ENCODE peak calls at places on chromosomes 12 and 14, in seven cellular contexts. One of them, this sample, is unnamed.
A peak's percentile ranks its signal among the peaks of the same experiment; 100 is the strongest.

GRCh38 chr12:48794870-48795269 is 6.0 kb upstream of the ADCY6 start:
- DNase-seq in LoVo: peak; percentile 38
- DNase-seq in GM20000: no peak
- DNase-seq in memory B cell: no peak
- DNase-seq in stimulated activated CD4-positive, alpha-beta T cell treated with anti-CD3 and anti-CD28 coated beads, Interleukin-1b, Interleukin-23, amount 100 ng/mL, for 1 hour: no peak
- DNase-seq in Right ventricle myocardium superior: no peak
- DNase-seq in GM19239: no peak
- DNase-seq in this sample: peak; percentile 85

GRCh38 chr12:6722863-6723262 is 983 bp upstream of the COPS7A start:
- DNase-seq in Right ventricle myocardium superior: no peak
- DNase-seq in GM19239: no peak
- DNase-seq in LoVo: no peak
- DNase-seq in stimulated activated CD4-positive, alpha-beta T cell treated with anti-CD3 and anti-CD28 coated beads, Interleukin-1b, Interleukin-23, amount 100 ng/mL, for 1 hour: no peak
- DNase-seq in GM20000: no peak
- DNase-seq in memory B cell: no peak
- DNase-seq in this sample: no peak

GRCh38 chr12:70787612-70788011 is 132.9 kb downstream of the PTPRR start:
- DNase-seq in memory B cell: no peak
- DNase-seq in GM19239: no peak
- DNase-seq in Right ventricle myocardium superior: no peak
- DNase-seq in LoVo: no peak
- DNase-seq in GM20000: no peak
- DNase-seq in stimulated activated CD4-positive, alpha-beta T cell treated with anti-CD3 and anti-CD28 coated beads, Interleukin-1b, Interleukin-23, amount 100 ng/mL, for 1 hour: no peak
- DNase-seq in this sample: no peak

GRCh38 chr12:65171870-65172269 is 2.5 kb downstream of the LEMD3 start:
- DNase-seq in stimulated activated CD4-positive, alpha-beta T cell treated with anti-CD3 and anti-CD28 coated beads, Interleukin-1b, Interleukin-23, amount 100 ng/mL, for 1 hour: no peak
- DNase-seq in GM19239: peak; percentile 3
- DNase-seq in GM20000: peak; percentile 28
- DNase-seq in LoVo: no peak
- DNase-seq in Right ventricle myocardium superior: no peak
- DNase-seq in memory B cell: no peak
- DNase-seq in this sample: no peak

GRCh38 chr12:9808531-9808930 is 18.8 kb upstream of the KLRF1 start:
- DNase-seq in stimulated activated CD4-positive, alpha-beta T cell treated with anti-CD3 and anti-CD28 coated beads, Interleukin-1b, Interleukin-23, amount 100 ng/mL, for 1 hour: no peak
- DNase-seq in GM20000: no peak
- DNase-seq in memory B cell: no peak
- DNase-seq in Right ventricle myocardium superior: no peak
- DNase-seq in LoVo: no peak
- DNase-seq in GM19239: no peak
- DNase-seq in this sample: no peak

GRCh38 chr12:58540480-58541299 is 379.6 kb downstream of the LRIG3 start:
- DNase-seq in GM20000: peak; percentile 12
- DNase-seq in memory B cell: no peak
- DNase-seq in LoVo: peak; percentile 56
- DNase-seq in GM19239: no peak
- DNase-seq in stimulated activated CD4-positive, alpha-beta T cell treated with anti-CD3 and anti-CD28 coated beads, Interleukin-1b, Interleukin-23, amount 100 ng/mL, for 1 hour: no peak
- DNase-seq in Right ventricle myocardium superior: peak; percentile 69
- DNase-seq in this sample: peak; percentile 82

GRCh38 chr12:18242380-18243089 is 18.8 kb upstream of the PIK3C2G start:
- DNase-seq in GM20000: no peak
- DNase-seq in Right ventricle myocardium superior: no peak
- DNase-seq in LoVo: peak; percentile 19
- DNase-seq in GM19239: no peak
- DNase-seq in memory B cell: no peak
- DNase-seq in stimulated activated CD4-positive, alpha-beta T cell treated with anti-CD3 and anti-CD28 coated beads, Interleukin-1b, Interleukin-23, amount 100 ng/mL, for 1 hour: no peak
- DNase-seq in this sample: no peak

GRCh38 chr14:59630281-59630963 is 53.8 kb upstream of the CCDC175 start:
- DNase-seq in stimulated activated CD4-positive, alpha-beta T cell treated with anti-CD3 and anti-CD28 coated beads, Interleukin-1b, Interleukin-23, amount 100 ng/mL, for 1 hour: no peak
- DNase-seq in Right ventricle myocardium superior: no peak
- DNase-seq in LoVo: no peak
- DNase-seq in memory B cell: no peak
- DNase-seq in GM20000: no peak
- DNase-seq in GM19239: no peak
- DNase-seq in this sample: no peak

GRCh38 chr12:130029151-130029550 is 125.3 kb upstream of the TMEM132D start:
- DNase-seq in GM20000: no peak
- DNase-seq in stimulated activated CD4-positive, alpha-beta T cell treated with anti-CD3 and anti-CD28 coated beads, Interleukin-1b, Interleukin-23, amount 100 ng/mL, for 1 hour: no peak
- DNase-seq in Right ventricle myocardium superior: no peak
- DNase-seq in memory B cell: no peak
- DNase-seq in GM19239: no peak
- DNase-seq in LoVo: no peak
- DNase-seq in this sample: no peak

GRCh38 chr14:69651653-69652052 is 40.3 kb downstream of the SUSD6 start:
- DNase-seq in GM19239: no peak
- DNase-seq in Right ventricle myocardium superior: no peak
- DNase-seq in memory B cell: no peak
- DNase-seq in stimulated activated CD4-positive, alpha-beta T cell treated with anti-CD3 and anti-CD28 coated beads, Interleukin-1b, Interleukin-23, amount 100 ng/mL, for 1 hour: no peak
- DNase-seq in LoVo: peak; percentile 75
- DNase-seq in GM20000: no peak
- DNase-seq in this sample: no peak

GRCh38 chr12:77940566-77940965 is 109.9 kb downstream of the NAV3 start:
- DNase-seq in GM20000: no peak
- DNase-seq in stimulated activated CD4-positive, alpha-beta T cell treated with anti-CD3 and anti-CD28 coated beads, Interleukin-1b, Interleukin-23, amount 100 ng/mL, for 1 hour: no peak
- DNase-seq in memory B cell: no peak
- DNase-seq in LoVo: no peak
- DNase-seq in Right ventricle myocardium superior: no peak
- DNase-seq in GM19239: no peak
- DNase-seq in this sample: peak; percentile 60

GRCh38 chr14:96911499-96912130 is 114.4 kb downstream of the VRK1 start:
- DNase-seq in memory B cell: no peak
- DNase-seq in GM20000: no peak
- DNase-seq in stimulated activated CD4-positive, alpha-beta T cell treated with anti-CD3 and anti-CD28 coated beads, Interleukin-1b, Interleukin-23, amount 100 ng/mL, for 1 hour: no peak
- DNase-seq in Right ventricle myocardium superior: no peak
- DNase-seq in GM19239: no peak
- DNase-seq in LoVo: no peak
- DNase-seq in this sample: peak; percentile 43

GRCh38 chr14:99524804-99525698 is 43.8 kb downstream of the CCNK start:
- DNase-seq in LoVo: no peak
- DNase-seq in memory B cell: no peak
- DNase-seq in GM20000: no peak
- DNase-seq in GM19239: no peak
- DNase-seq in stimulated activated CD4-positive, alpha-beta T cell treated with anti-CD3 and anti-CD28 coated beads, Interleukin-1b, Interleukin-23, amount 100 ng/mL, for 1 hour: no peak
- DNase-seq in Right ventricle myocardium superior: peak; percentile 38
- DNase-seq in this sample: peak; percentile 15

GRCh38 chr12:103470664-103471063 is 25.1 kb downstream of the C12orf42 start:
- DNase-seq in GM19239: no peak
- DNase-seq in LoVo: peak; percentile 15
- DNase-seq in memory B cell: no peak
- DNase-seq in stimulated activated CD4-positive, alpha-beta T cell treated with anti-CD3 and anti-CD28 coated beads, Interleukin-1b, Interleukin-23, amount 100 ng/mL, for 1 hour: no peak
- DNase-seq in GM20000: no peak
- DNase-seq in Right ventricle myocardium superior: no peak
- DNase-seq in this sample: peak; percentile 1

GRCh38 chr12:61097991-61098580 is 1162.1 kb upstream of the USP15 start:
- DNase-seq in GM19239: no peak
- DNase-seq in GM20000: no peak
- DNase-seq in stimulated activated CD4-positive, alpha-beta T cell treated with anti-CD3 and anti-CD28 coated beads, Interleukin-1b, Interleukin-23, amount 100 ng/mL, for 1 hour: no peak
- DNase-seq in LoVo: no peak
- DNase-seq in memory B cell: no peak
- DNase-seq in Right ventricle myocardium superior: peak; percentile 24
- DNase-seq in this sample: no peak

GRCh38 chr12:103558879-103559278 is 28.2 kb upstream of the STAB2 start:
- DNase-seq in Right ventricle myocardium superior: no peak
- DNase-seq in LoVo: no peak
- DNase-seq in GM19239: no peak
- DNase-seq in memory B cell: no peak
- DNase-seq in GM20000: no peak
- DNase-seq in stimulated activated CD4-positive, alpha-beta T cell treated with anti-CD3 and anti-CD28 coated beads, Interleukin-1b, Interleukin-23, amount 100 ng/mL, for 1 hour: no peak
- DNase-seq in this sample: no peak